ENCODE peak calls at places on chromosomes 5 and 9, in five cellular contexts. N is lower leg skin, B is kidney epithelial cell, H is HuH-7, X is right lobe of liver. R is an unnamed sample.

GRCh38 chr9:120965344-120966004 is 38.9 kb upstream of the TRAF1 start:
- DNase-seq in B (no peak), H (no peak), N (peak; percentile 26), X (no peak), R (no peak)

GRCh38 chr5:40841068-40841805 is at the start of gene CARD6:
- DNase-seq in N (no peak), H (no peak), X (no peak), B (no peak), R (no peak)

GRCh38 chr5:39519566-39520231 is 94.9 kb upstream of the DAB2 start:
- DNase-seq in B (no peak), H (no peak), N (no peak), X (no peak), R (no peak)

GRCh38 chr9:125444166-125444565 is 182.5 kb downstream of the GAPVD1 start:
- DNase-seq in X (no peak), H (no peak), B (no peak), N (no peak), R (no peak)

GRCh38 chr5:2727620-2728019 is 23.9 kb downstream of the IRX2 start:
- DNase-seq in B (no peak), X (no peak), N (no peak), H (no peak), R (no peak)

GRCh38 chr5:124474821-124475220 is 271.6 kb downstream of the ZNF608 start:
- DNase-seq in N (no peak), B (no peak), H (no peak), X (no peak), R (no peak)

GRCh38 chr5:141172381-141173204 is at the start of gene PCDHB7:
- DNase-seq in N (no peak), X (no peak), B (no peak), H (peak; percentile 50), R (no peak)

GRCh38 chr9:132055756-132056155 is 23.9 kb downstream of the MED27 start:
- DNase-seq in B (no peak), N (no peak), X (no peak), H (no peak), R (no peak)

GRCh38 chr5:29897916-29898315 is 1295.6 kb upstream of the CDH6 start:
- DNase-seq in X (no peak), H (no peak), B (no peak), N (no peak), R (no peak)

GRCh38 chr5:1745806-1746370 is 53.7 kb downstream of the MRPL36 start:
- DNase-seq in N (no peak), X (peak; percentile 25), H (no peak), B (no peak), R (no peak)

GRCh38 chr5:55320571-55320970 is 12.8 kb downstream of the MTREX start:
- DNase-seq in B (no peak), X (no peak), N (no peak), H (no peak), R (no peak)

GRCh38 chr9:126690431-126691051 is 76.8 kb downstream of the LMX1B start:
- DNase-seq in H (peak; percentile 94), X (peak; percentile 60), N (no peak), B (no peak), R (no peak)

GRCh38 chr9:69097053-69097452 is 61.5 kb downstream of the FXN start:
- DNase-seq in N (no peak), H (no peak), B (peak; percentile 82), X (no peak), R (no peak)

GRCh38 chr9:33453999-33454660 is 6.7 kb upstream of the AQP3 start:
- DNase-seq in H (no peak), X (no peak), N (no peak), B (no peak), R (no peak)

GRCh38 chr9:134570726-134571325 is 70.8 kb upstream of the COL5A1 start:
- DNase-seq in H (no peak), X (peak; percentile 28), B (no peak), N (no peak), R (no peak)

GRCh38 chr5:175688352-175689146 is 30.7 kb downstream of the HRH2 start:
- DNase-seq in B (no peak), X (no peak), N (no peak), H (no peak), R (no peak)

GRCh38 chr5:38831909-38832308 is 13.9 kb upstream of the OSMR start:
- DNase-seq in X (no peak), N (no peak), B (no peak), H (no peak), R (no peak)